ENCODE peak calls at places on chromosomes 1 and 21, in eight cellular contexts. X, L, P, Q, S, E, G and V are unnamed samples.

GRCh38 chr1:57423135-57424131 is at the start of gene DAB1:
- DNase-seq in P (no peak), Q (no peak), L (no peak), X (no peak), G (peak; percentile 64), S (no peak), E (no peak), V (peak; percentile 65)

GRCh38 chr1:245380790-245381535 is 226.2 kb downstream of the KIF26B start:
- DNase-seq in L (no peak), S (no peak), P (no peak), G (peak; percentile 15), X (no peak), E (no peak), Q (no peak), V (no peak)

GRCh38 chr1:81590171-81590570 is 210.6 kb upstream of the ADGRL2 start:
- DNase-seq in Q (no peak), X (no peak), P (no peak), E (no peak), S (no peak), L (no peak), G (no peak), V (no peak)

GRCh38 chr1:203182377-203182927 is 4.1 kb downstream of the CHI3L1 start:
- DNase-seq in P (no peak), L (no peak), E (no peak), Q (no peak), S (no peak), X (no peak), G (no peak), V (no peak)

GRCh38 chr1:226603976-226604845 is 55.6 kb downstream of the STUM start:
- DNase-seq in Q (no peak), G (no peak), P (no peak), X (no peak), L (no peak), E (no peak), S (no peak), V (no peak)

GRCh38 chr1:217889401-217889800 is 258.3 kb downstream of the SPATA17 start:
- DNase-seq in G (peak; percentile 12), L (no peak), X (no peak), E (no peak), S (no peak), Q (no peak), P (no peak), V (peak; percentile 76)

GRCh38 chr1:44707959-44708831 is 22.8 kb downstream of the RNU5D-1 start:
- DNase-seq in E (no peak), G (peak; percentile 69), S (no peak), X (no peak), P (no peak), Q (peak; percentile 22), L (no peak), V (no peak)

GRCh38 chr1:173269490-173270230 is 62.5 kb upstream of the TNFSF4 start:
- DNase-seq in L (no peak), P (no peak), E (no peak), Q (peak; percentile 74), X (peak; percentile 56), S (no peak), G (no peak), V (no peak)

GRCh38 chr1:177124578-177125278 is 39.8 kb downstream of the ASTN1 start:
- DNase-seq in Q (no peak), G (no peak), L (no peak), X (no peak), P (no peak), S (no peak), E (no peak), V (no peak)

GRCh38 chr21:29125199-29125598 is 5.2 kb upstream of the MAP3K7CL start:
- DNase-seq in G (no peak), X (no peak), P (no peak), L (no peak), S (no peak), Q (no peak), E (no peak), V (no peak)

GRCh38 chr21:29825936-29826335 is 113.9 kb downstream of the GRIK1 start:
- DNase-seq in Q (no peak), L (no peak), P (no peak), E (no peak), G (no peak), X (no peak), S (no peak), V (no peak)

GRCh38 chr1:2270260-2271100 is 42.4 kb downstream of the SKI start:
- DNase-seq in E (no peak), P (no peak), Q (no peak), G (no peak), S (no peak), X (no peak), L (no peak), V (no peak)

GRCh38 chr1:64038965-64039926 is 164.2 kb upstream of the UBE2U start:
- DNase-seq in G (peak; percentile 68), S (no peak), X (peak; percentile 88), L (no peak), Q (peak; percentile 93), E (no peak), P (no peak), V (no peak)

GRCh38 chr21:38355353-38355752 is 98.6 kb downstream of the KCNJ15 start:
- DNase-seq in S (no peak), X (no peak), L (no peak), Q (no peak), P (no peak), G (no peak), E (no peak), V (no peak)

GRCh38 chr1:59414406-59415133 is 117.7 kb downstream of the FGGY start:
- DNase-seq in G (no peak), L (no peak), S (no peak), Q (no peak), X (no peak), E (no peak), P (no peak), V (no peak)

GRCh38 chr1:78101514-78101913 is 55.7 kb downstream of the GIPC2 start:
- DNase-seq in G (no peak), P (peak; percentile 75), X (peak; percentile 86), L (no peak), S (no peak), Q (peak; percentile 92), E (no peak), V (no peak)

GRCh38 chr1:3547055-3548005 is 64.0 kb downstream of the MEGF6 start:
- DNase-seq in X (no peak), P (no peak), E (no peak), S (no peak), L (no peak), G (no peak), Q (no peak), V (no peak)

GRCh38 chr1:209985002-209985401 is 47.0 kb downstream of the SYT14 start:
- DNase-seq in G (no peak), L (no peak), Q (no peak), E (no peak), P (no peak), S (no peak), X (no peak), V (no peak)

GRCh38 chr1:171817511-171818265 is 23.6 kb upstream of the DNM3 start:
- DNase-seq in S (no peak), X (peak; percentile 18), E (peak; percentile 79), G (no peak), P (no peak), Q (no peak), L (no peak), V (no peak)

GRCh38 chr1:3419415-3420204 is 34.9 kb upstream of the ARHGEF16 start:
- DNase-seq in E (no peak), X (no peak), P (no peak), Q (no peak), S (no peak), G (peak; percentile 49), L (no peak), V (no peak)

GRCh38 chr21:41647806-41648561 is 118.9 kb downstream of the RIPK4 start:
- DNase-seq in X (no peak), Q (no peak), E (no peak), G (no peak), P (no peak), L (no peak), S (no peak), V (no peak)

GRCh38 chr21:42463861-42464515 is 32.0 kb downstream of the RSPH1 start:
- DNase-seq in Q (no peak), S (no peak), E (peak; percentile 59), P (no peak), X (peak; percentile 13), G (peak; percentile 61), L (no peak), V (no peak)

GRCh38 chr21:28827422-28827821 is 165.3 kb downstream of the LTN1 start:
- DNase-seq in L (no peak), G (no peak), P (no peak), S (no peak), Q (no peak), E (no peak), X (no peak), V (no peak)

GRCh38 chr1:157240495-157241184 is 102.4 kb upstream of the ETV3 start:
- DNase-seq in L (no peak), G (no peak), P (no peak), X (no peak), Q (no peak), S (no peak), E (no peak), V (no peak)

GRCh38 chr1:191290441-191290840 is 812.8 kb upstream of the BRINP3 start:
- DNase-seq in S (no peak), G (no peak), P (no peak), Q (no peak), E (no peak), L (no peak), X (no peak), V (no peak)

GRCh38 chr1:41397020-41397419 is 35.8 kb downstream of the FOXO6 start:
- DNase-seq in E (no peak), X (no peak), Q (no peak), G (no peak), S (no peak), P (no peak), L (no peak), V (no peak)